ENCODE peak calls at places on chromosomes 7 and 10, in ten cellular contexts. V is lower lobe of right lung, Q is endodermal cell, M is heart right ventricle, H is sigmoid colon, F is PC-9, S is left ventricle myocardium inferior, A is neural progenitor cell, E is GM06990, L is colonic mucosa. C is an unnamed sample.

GRCh38 chr10:26931223-26931622 is 70.5 kb upstream of the ABI1 start:
- DNase-seq in H (no peak), F (no peak), L (peak; percentile 39), V (no peak), E (peak; percentile 18), M (no peak), Q (peak; percentile 84), A (no peak), S (peak; percentile 23), C (no peak)

GRCh38 chr7:140810830-140811556 is 113.7 kb downstream of the BRAF start:
- DNase-seq in A (peak; percentile 77), M (peak; percentile 69), V (no peak), H (peak; percentile 64), L (peak; percentile 66), Q (peak; percentile 88), S (no peak), F (peak; percentile 68), E (peak; percentile 24), C (no peak)

GRCh38 chr10:97590748-97591139 is 1.2 kb downstream of the C10orf62 start:
- DNase-seq in L (no peak), S (no peak), H (no peak), Q (no peak), M (no peak), E (no peak), A (no peak), V (no peak), F (no peak), C (no peak)

GRCh38 chr10:69383485-69384089 is 33.1 kb downstream of the TACR2 start:
- DNase-seq in M (no peak), H (no peak), F (no peak), E (no peak), L (no peak), Q (peak; percentile 46), V (no peak), A (no peak), S (peak; percentile 46), C (no peak)

GRCh38 chr10:121668336-121669009 is 70.2 kb upstream of the FGFR2 start:
- DNase-seq in E (no peak), V (peak; percentile 58), F (no peak), M (peak; percentile 72), A (peak; percentile 42), Q (peak; percentile 92), L (peak; percentile 24), H (peak; percentile 92), S (peak; percentile 43), C (no peak)

GRCh38 chr7:1407883-1408282 is 51.4 kb downstream of the MICALL2 start:
- DNase-seq in L (no peak), E (no peak), M (no peak), H (no peak), V (no peak), S (no peak), A (no peak), F (no peak), Q (no peak), C (no peak)

GRCh38 chr10:13891542-13892431 is 305.0 kb downstream of the PRPF18 start:
- DNase-seq in S (peak; percentile 35), E (peak; percentile 62), H (no peak), F (no peak), M (no peak), A (peak; percentile 77), L (no peak), V (peak; percentile 63), Q (peak; percentile 75), C (no peak)

GRCh38 chr7:81367335-81367801 is 402.5 kb downstream of the HGF start:
- DNase-seq in Q (no peak), S (peak; percentile 15), V (no peak), E (no peak), A (no peak), M (no peak), L (no peak), F (no peak), H (peak; percentile 83), C (no peak)

GRCh38 chr7:18829101-18829486 is 288.3 kb downstream of the TWIST1 start:
- DNase-seq in A (no peak), M (no peak), H (no peak), Q (no peak), V (no peak), E (no peak), S (no peak), F (no peak), L (no peak), C (no peak)

GRCh38 chr7:18831381-18831901 is 286.0 kb downstream of the TWIST1 start:
- DNase-seq in Q (no peak), S (no peak), A (no peak), L (no peak), H (no peak), E (no peak), F (no peak), V (no peak), M (peak; percentile 13), C (no peak)

GRCh38 chr7:18831943-18832342 is 285.5 kb downstream of the TWIST1 start:
- DNase-seq in H (no peak), F (no peak), Q (no peak), V (no peak), S (no peak), E (no peak), L (no peak), A (no peak), M (no peak), C (no peak)

GRCh38 chr7:18829518-18830252 is 287.8 kb downstream of the TWIST1 start:
- DNase-seq in F (no peak), E (no peak), H (no peak), M (no peak), V (no peak), A (no peak), Q (no peak), L (peak; percentile 23), S (no peak), C (no peak)

DNA sequence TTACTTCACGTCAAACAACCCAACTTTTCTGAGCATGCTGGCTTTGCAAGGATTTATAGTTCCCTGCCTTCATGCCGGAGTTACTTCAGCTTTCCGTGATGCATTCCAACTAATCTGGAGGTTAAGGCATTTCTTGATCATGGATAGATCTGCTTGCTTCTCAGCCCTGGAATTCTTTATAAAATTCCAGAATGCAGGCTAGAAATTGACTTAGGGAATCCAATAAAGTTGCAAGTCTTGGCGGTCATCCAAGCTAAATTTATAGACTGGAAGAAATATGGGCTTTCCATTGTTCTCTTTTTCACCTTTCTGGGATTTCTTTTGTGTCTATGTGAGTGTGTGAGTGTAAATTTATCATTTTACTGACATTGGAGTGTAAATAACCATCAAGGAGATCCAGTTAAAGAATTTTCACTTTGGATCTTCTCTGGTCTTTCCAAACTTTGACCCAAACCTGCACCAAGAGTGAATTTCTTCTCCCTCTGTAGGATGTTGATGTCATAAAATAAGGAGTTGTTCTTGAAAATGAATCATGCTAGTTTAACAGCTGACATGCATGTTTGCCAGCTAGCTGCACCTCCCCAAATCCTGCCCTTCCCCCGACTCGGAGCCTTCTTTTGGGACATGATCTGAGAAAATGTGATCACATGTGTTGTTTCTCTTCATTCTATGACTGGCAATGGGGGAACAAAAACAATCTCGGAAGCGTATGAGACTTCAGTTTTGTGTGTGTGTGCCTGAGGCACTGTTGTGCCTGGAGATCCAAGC is 288.9 kb downstream of the TWIST1 start:
- DNase-seq in A (no peak), M (no peak), F (no peak), S (no peak), E (no peak), V (no peak), Q (no peak), L (peak; percentile 28), H (no peak), C (no peak)
- TF ChIP-seq CTCF in A (no peak), M (no peak), F (no peak), S (no peak), E (no peak), V (no peak), Q (no peak), L (no peak), H (no peak), C (no peak)

GRCh38 chr7:151373599-151373998 is 32.0 kb downstream of the NUB1 start:
- DNase-seq in S (no peak), A (no peak), E (no peak), L (no peak), F (no peak), M (no peak), Q (peak; percentile 49), H (peak; percentile 40), V (no peak), C (no peak)
- H3K36me3 ChIP-seq in S (peaks cover 94% of the 10 kb centered on the region), A (no peaks in the 10 kb centered on the region), E (peaks cover 25% of the 10 kb centered on the region), L (no peaks in the 10 kb centered on the region), F (peaks cover 10% of the 10 kb centered on the region), M (peaks cover 98% of the 10 kb centered on the region), Q (peaks cover 50% of the 10 kb centered on the region), H (peaks cover 36% of the 10 kb centered on the region), V (peaks cover 97% of the 10 kb centered on the region), C (peaks cover 28% of the 10 kb centered on the region)

GRCh38 chr10:85421421-85421820 is 945.2 kb downstream of the GRID1 start:
- DNase-seq in F (no peak), Q (no peak), V (no peak), L (no peak), H (no peak), E (no peak), M (no peak), A (no peak), S (no peak), C (no peak)

DNA sequence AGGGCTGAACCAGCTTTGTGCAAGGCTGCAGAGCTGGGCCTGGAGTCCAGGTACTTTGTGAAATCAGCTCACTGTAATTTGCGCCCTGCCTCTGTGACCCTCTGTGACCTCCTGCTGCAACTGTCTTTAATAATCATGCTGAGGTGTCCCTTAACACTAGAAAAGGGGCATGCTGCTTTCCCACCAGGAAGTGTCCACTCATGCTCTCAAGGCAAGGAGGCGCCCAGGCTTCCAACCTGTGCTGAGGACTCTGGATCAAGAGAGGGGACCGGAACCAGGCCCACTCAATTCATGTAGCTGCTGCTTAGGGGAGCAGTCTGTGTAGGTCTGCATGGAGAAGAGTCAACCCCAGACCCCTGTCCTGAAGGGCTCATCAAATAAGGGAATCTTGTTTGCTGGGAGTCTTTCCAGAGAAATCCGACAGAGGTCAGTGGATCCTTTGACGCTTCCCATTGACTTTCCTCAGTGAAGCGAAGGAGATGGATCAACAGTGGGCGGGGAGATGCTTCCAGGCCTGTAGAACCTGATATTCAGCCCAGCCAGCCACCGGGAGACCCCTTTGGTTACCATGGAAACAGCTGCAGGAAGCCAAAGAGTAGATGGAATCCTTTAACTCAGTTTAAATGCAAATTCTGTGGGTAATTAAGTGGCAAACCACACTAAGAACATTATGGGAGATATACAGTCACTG is 945.9 kb downstream of the GRID1 start:
- DNase-seq in M (no peak), F (no peak), S (no peak), A (peak; percentile 82), L (no peak), Q (peak; percentile 88), E (no peak), H (no peak), V (no peak), C (no peak)
- TF ChIP-seq CTCF in M (no peak), F (no peak), S (no peak), A (peak; percentile 17), L (no peak), Q (peak; percentile 67), E (no peak), H (no peak), V (no peak), C (no peak)

GRCh38 chr7:75595766-75596165 is 103.6 kb downstream of the SPDYE5 start:
- DNase-seq in V (no peak), F (no peak), L (no peak), E (no peak), M (no peak), S (no peak), A (no peak), Q (no peak), H (no peak), C (no peak)

GRCh38 chr7:75591467-75591866 is 99.3 kb downstream of the SPDYE5 start:
- DNase-seq in Q (no peak), V (no peak), A (no peak), S (no peak), L (no peak), F (no peak), E (no peak), H (no peak), M (no peak), C (no peak)

GRCh38 chr7:75590373-75591005 is 98.4 kb downstream of the SPDYE5 start:
- DNase-seq in M (no peak), S (no peak), A (no peak), V (no peak), F (no peak), L (no peak), H (no peak), Q (no peak), E (no peak), C (no peak)
- H3K36me3 ChIP-seq in M (peaks cover 76% of the 10 kb centered on the region), S (peaks cover 57% of the 10 kb centered on the region), A (peaks cover 11% of the 10 kb centered on the region), V (peaks cover 71% of the 10 kb centered on the region), F (no peaks in the 10 kb centered on the region), L (no peaks in the 10 kb centered on the region), H (no peaks in the 10 kb centered on the region), Q (peaks cover 59% of the 10 kb centered on the region), E (no peaks in the 10 kb centered on the region), C (peaks cover 8% of the 10 kb centered on the region)

C was measured in RWPE2.